ENCODE peak calls at places on chromosomes 13 and 19, in eight cellular contexts. G, X, J, R, K, N, Y and Q are unnamed samples.

GRCh38 chr19:741506-742131 is 9.3 kb upstream of the MISP start:
- DNase-seq in G (no peak), K (peak; percentile 66), R (no peak), N (peak; percentile 65), Y (no peak), X (no peak), J (no peak), Q (no peak)

GRCh38 chr13:94178625-94179244 is 300.7 kb downstream of the DCT start:
- DNase-seq in Y (no peak), R (no peak), J (no peak), G (no peak), X (no peak), N (no peak), K (no peak), Q (no peak)

GRCh38 chr13:45315520-45316167 is 25.3 kb downstream of the TPT1 start:
- DNase-seq in G (no peak), J (no peak), X (no peak), Y (no peak), K (no peak), N (no peak), R (no peak), Q (no peak)

GRCh38 chr13:34672631-34673030 is 269.4 kb upstream of the NBEA start:
- DNase-seq in G (no peak), J (no peak), R (peak; percentile 29), Y (peak; percentile 40), X (no peak), K (no peak), N (no peak), Q (no peak)

GRCh38 chr13:66375756-66376155 is 854.4 kb downstream of the PCDH9 start:
- DNase-seq in Y (peak; percentile 7), X (no peak), J (peak; percentile 1), G (no peak), N (no peak), K (no peak), R (peak; percentile 50), Q (no peak)

GRCh38 chr13:87669379-87669978 is 1.7 kb upstream of the SLITRK5 start:
- DNase-seq in N (peak; percentile 30), X (no peak), K (peak; percentile 66), J (no peak), G (no peak), Y (no peak), R (no peak), Q (no peak)

GRCh38 chr19:2477141-2477710 is 1.3 kb downstream of the GADD45B start:
- DNase-seq in K (no peak), R (peak; percentile 74), X (no peak), G (no peak), N (no peak), Y (no peak), J (no peak), Q (no peak)

GRCh38 chr13:75416327-75417005 is 65.5 kb downstream of the TBC1D4 start:
- DNase-seq in J (no peak), K (no peak), N (peak; percentile 36), R (peak; percentile 18), G (no peak), X (no peak), Y (no peak), Q (no peak)

GRCh38 chr13:50376895-50377575 is 361.8 kb downstream of the KCNRG start:
- DNase-seq in J (no peak), K (no peak), R (no peak), Y (no peak), G (no peak), X (no peak), N (peak; percentile 77), Q (no peak)

GRCh38 chr13:93775507-93776108 is 549.0 kb downstream of the GPC6 start:
- DNase-seq in G (no peak), R (peak; percentile 69), K (no peak), N (no peak), Y (peak; percentile 51), J (peak; percentile 79), X (no peak), Q (no peak)

GRCh38 chr19:8988204-8988603 is 22.0 kb downstream of the MUC16 start:
- DNase-seq in J (no peak), G (no peak), X (no peak), K (peak; percentile 73), N (peak; percentile 35), R (peak; percentile 1), Y (no peak), Q (no peak)

GRCh38 chr13:107625648-107626047 is 589.7 kb downstream of the LIG4 start:
- DNase-seq in X (no peak), K (no peak), R (no peak), G (no peak), N (no peak), Y (no peak), J (no peak), Q (no peak)

GRCh38 chr19:27774827-27775226 is 1438.1 kb downstream of the UQCRFS1 start:
- DNase-seq in K (peak; percentile 76), Y (no peak), R (no peak), X (no peak), N (peak; percentile 36), J (no peak), G (no peak), Q (no peak)

GRCh38 chr19:54469496-54469934 is 3.6 kb downstream of the CDC42EP5 start:
- DNase-seq in G (no peak), X (no peak), N (no peak), J (no peak), K (no peak), Y (no peak), R (no peak), Q (no peak)

GRCh38 chr19:35710784-35711723 is 6.7 kb downstream of the ZBTB32 start:
- DNase-seq in Y (no peak), R (no peak), X (no peak), J (no peak), K (no peak), N (no peak), G (no peak), Q (no peak)

GRCh38 chr19:10104130-10104513 is 1.6 kb upstream of the ANGPTL6 start:
- DNase-seq in G (no peak), R (no peak), Y (no peak), N (no peak), K (no peak), J (no peak), X (no peak), Q (no peak)

GRCh38 chr19:19822148-19822429 is 539 bp upstream of the ZNF506 start:
- DNase-seq in Y (no peak), J (peak; percentile 0), K (no peak), R (peak; percentile 2), X (no peak), G (no peak), N (no peak), Q (no peak)

GRCh38 chr13:76822691-76823267 is 63.4 kb downstream of the KCTD12 start:
- DNase-seq in R (peak; percentile 73), X (no peak), N (no peak), K (peak; percentile 10), G (no peak), J (peak; percentile 71), Y (peak; percentile 76), Q (no peak)

GRCh38 chr13:25630327-25630726 is 258.6 kb downstream of the ATP8A2 start:
- DNase-seq in G (no peak), Y (no peak), J (no peak), R (no peak), K (no peak), N (no peak), X (no peak), Q (no peak)

GRCh38 chr13:89052699-89053098 is 1381.5 kb downstream of the SLITRK5 start:
- DNase-seq in G (no peak), R (no peak), K (no peak), X (no peak), J (no peak), N (no peak), Y (no peak), Q (no peak)

GRCh38 chr19:50203281-50204080 is at the start of gene MYH14:
- DNase-seq in J (peak; percentile 5), R (peak; percentile 19), K (peak; percentile 95), X (no peak), Y (peak; percentile 16), N (peak; percentile 96), G (no peak), Q (no peak)

GRCh38 chr19:38298841-38299680 is 5.0 kb upstream of the C19orf33 start:
- DNase-seq in X (no peak), N (no peak), Y (no peak), G (no peak), R (no peak), J (no peak), K (no peak), Q (no peak)

GRCh38 chr19:8610041-8610927 is at the start of gene ADAMTS10:
- DNase-seq in Y (peak; percentile 33), K (no peak), X (peak; percentile 23), R (peak; percentile 40), G (peak; percentile 42), J (peak; percentile 47), N (peak; percentile 48), Q (peak; percentile 19)

GRCh38 chr13:69935043-69935442 is 172.6 kb upstream of the ATXN8OS start:
- DNase-seq in J (no peak), N (no peak), X (no peak), K (peak; percentile 35), G (no peak), R (no peak), Y (no peak), Q (no peak)

GRCh38 chr19:52230685-52231084 is 38.7 kb upstream of the ZNF766 start:
- DNase-seq in J (no peak), Y (no peak), G (no peak), N (no peak), K (no peak), R (no peak), X (no peak), Q (no peak)

GRCh38 chr13:111961793-111962192 is 105.2 kb upstream of the SOX1 start:
- DNase-seq in G (no peak), K (no peak), J (no peak), N (no peak), Y (no peak), R (no peak), X (no peak), Q (no peak)

GRCh38 chr13:51626749-51627148 is 42.5 kb downstream of the WDFY2 start:
- DNase-seq in J (no peak), R (peak; percentile 52), X (no peak), G (no peak), Y (no peak), K (no peak), N (no peak), Q (no peak)

GRCh38 chr13:83024955-83025594 is 857.2 kb downstream of the SLITRK1 start:
- DNase-seq in K (no peak), G (no peak), X (no peak), Y (no peak), J (no peak), R (peak; percentile 5), N (no peak), Q (no peak)

GRCh38 chr13:40758811-40759210 is 12.2 kb downstream of the MRPS31 start:
- DNase-seq in G (no peak), Y (no peak), N (no peak), K (no peak), X (no peak), J (no peak), R (no peak), Q (no peak)

GRCh38 chr13:110103026-110103425 is 203.9 kb downstream of the COL4A1 start:
- DNase-seq in J (no peak), G (no peak), X (no peak), K (no peak), Y (no peak), R (no peak), N (no peak), Q (no peak)

GRCh38 chr13:94558721-94559120 is 37.2 kb downstream of the TGDS start:
- DNase-seq in Y (no peak), G (no peak), K (peak; percentile 6), N (no peak), X (no peak), J (no peak), R (no peak), Q (no peak)

GRCh38 chr13:26344980-26345379 is 91.1 kb downstream of the CDK8 start:
- DNase-seq in Y (no peak), K (no peak), R (peak; percentile 3), G (no peak), J (no peak), N (no peak), X (no peak), Q (no peak)